ENCODE peak calls at places on chromosome 6, in seven cellular contexts. One of them, this sample, is unnamed.

GRCh38 chr6:1481326-1481725 is 92.0 kb downstream of the FOXF2 start:
- DNase-seq in AG04450: peak
- DNase-seq in SJSA1: peak
- DNase-seq in NCI-H187: no peak
- DNase-seq in NCI-H1417: no peak
- DNase-seq in NCI-H2029 treated with DMSO at 0.1 percent for 48 hours: no peak
- DNase-seq in suprapubic skin: no peak
- DNase-seq in this sample: no peak

GRCh38 chr6:163165155-163165910 is 249.2 kb upstream of the QKI start:
- DNase-seq in suprapubic skin: no peak
- DNase-seq in NCI-H2029 treated with DMSO at 0.1 percent for 48 hours: no peak
- DNase-seq in NCI-H187: no peak
- DNase-seq in AG04450: no peak
- DNase-seq in SJSA1: no peak
- DNase-seq in NCI-H1417: no peak
- DNase-seq in this sample: no peak

GRCh38 chr6:108655840-108656650 is 95.3 kb downstream of the FOXO3 start:
- DNase-seq in NCI-H1417: peak
- DNase-seq in NCI-H2029 treated with DMSO at 0.1 percent for 48 hours: no peak
- DNase-seq in AG04450: peak
- DNase-seq in SJSA1: peak
- DNase-seq in NCI-H187: no peak
- DNase-seq in suprapubic skin: no peak
- DNase-seq in this sample: no peak

GRCh38 chr6:116016846-116017545 is 43.7 kb downstream of the FRK start:
- DNase-seq in AG04450: peak
- DNase-seq in NCI-H187: no peak
- DNase-seq in SJSA1: peak
- DNase-seq in suprapubic skin: no peak
- DNase-seq in NCI-H1417: peak
- DNase-seq in NCI-H2029 treated with DMSO at 0.1 percent for 48 hours: peak
- DNase-seq in this sample: no peak

GRCh38 chr6:158818008-158818579 is 1.1 kb downstream of the EZR start:
- DNase-seq in SJSA1: peak
- DNase-seq in NCI-H187: peak
- DNase-seq in NCI-H1417: peak
- DNase-seq in NCI-H2029 treated with DMSO at 0.1 percent for 48 hours: peak
- DNase-seq in suprapubic skin: peak
- DNase-seq in AG04450: no peak
- DNase-seq in this sample: no peak

GRCh38 chr6:3849681-3850450 is 693 bp downstream of the FAM50B start:
- DNase-seq in NCI-H1417: peak
- DNase-seq in SJSA1: no peak
- DNase-seq in NCI-H2029 treated with DMSO at 0.1 percent for 48 hours: no peak
- DNase-seq in AG04450: no peak
- DNase-seq in NCI-H187: no peak
- DNase-seq in suprapubic skin: peak
- DNase-seq in this sample: no peak

GRCh38 chr6:116015560-116015959 is 45.1 kb downstream of the FRK start:
- DNase-seq in NCI-H2029 treated with DMSO at 0.1 percent for 48 hours: no peak
- DNase-seq in NCI-H1417: no peak
- DNase-seq in SJSA1: no peak
- DNase-seq in NCI-H187: no peak
- DNase-seq in suprapubic skin: no peak
- DNase-seq in AG04450: no peak
- DNase-seq in this sample: no peak

GRCh38 chr6:89146748-89147715 is 1.2 kb downstream of the PM20D2 start:
- DNase-seq in AG04450: no peak
- DNase-seq in NCI-H1417: peak
- DNase-seq in NCI-H2029 treated with DMSO at 0.1 percent for 48 hours: peak
- DNase-seq in NCI-H187: no peak
- DNase-seq in SJSA1: peak
- DNase-seq in suprapubic skin: no peak
- DNase-seq in this sample: no peak

GRCh38 chr6:12371641-12372146 is 81.5 kb downstream of the EDN1 start:
- DNase-seq in SJSA1: no peak
- DNase-seq in AG04450: no peak
- DNase-seq in NCI-H1417: no peak
- DNase-seq in NCI-H2029 treated with DMSO at 0.1 percent for 48 hours: no peak
- DNase-seq in NCI-H187: no peak
- DNase-seq in suprapubic skin: no peak
- DNase-seq in this sample: no peak

GRCh38 chr6:165807249-165807951 is 144.4 kb upstream of the PDE10A start:
- DNase-seq in NCI-H1417: no peak
- DNase-seq in suprapubic skin: no peak
- DNase-seq in NCI-H187: no peak
- DNase-seq in NCI-H2029 treated with DMSO at 0.1 percent for 48 hours: no peak
- DNase-seq in SJSA1: no peak
- DNase-seq in AG04450: no peak
- DNase-seq in this sample: no peak

GRCh38 chr6:121963826-121964225 is 435.6 kb upstream of the HSF2 start:
- DNase-seq in AG04450: no peak
- DNase-seq in NCI-H2029 treated with DMSO at 0.1 percent for 48 hours: no peak
- DNase-seq in suprapubic skin: no peak
- DNase-seq in NCI-H187: no peak
- DNase-seq in NCI-H1417: no peak
- DNase-seq in SJSA1: no peak
- DNase-seq in this sample: no peak

GRCh38 chr6:47698342-47698787 is at the start of gene ADGRF4:
- DNase-seq in NCI-H187: no peak
- DNase-seq in NCI-H1417: no peak
- DNase-seq in SJSA1: no peak
- DNase-seq in suprapubic skin: no peak
- DNase-seq in AG04450: no peak
- DNase-seq in NCI-H2029 treated with DMSO at 0.1 percent for 48 hours: no peak
- DNase-seq in this sample: no peak

GRCh38 chr6:157240960-157241311 is 82.4 kb downstream of the TMEM242 start:
- DNase-seq in AG04450: no peak
- DNase-seq in SJSA1: no peak
- DNase-seq in NCI-H1417: no peak
- DNase-seq in suprapubic skin: no peak
- DNase-seq in NCI-H187: no peak
- DNase-seq in NCI-H2029 treated with DMSO at 0.1 percent for 48 hours: peak
- DNase-seq in this sample: no peak

GRCh38 chr6:113120577-113121285 is 736.4 kb upstream of the MARCKS start:
- DNase-seq in AG04450: no peak
- DNase-seq in SJSA1: peak
- DNase-seq in suprapubic skin: no peak
- DNase-seq in NCI-H2029 treated with DMSO at 0.1 percent for 48 hours: no peak
- DNase-seq in NCI-H1417: no peak
- DNase-seq in NCI-H187: peak
- DNase-seq in this sample: no peak

GRCh38 chr6:12254228-12254627 is 35.9 kb upstream of the EDN1 start:
- DNase-seq in AG04450: no peak
- DNase-seq in SJSA1: no peak
- DNase-seq in NCI-H187: no peak
- DNase-seq in NCI-H2029 treated with DMSO at 0.1 percent for 48 hours: no peak
- DNase-seq in suprapubic skin: no peak
- DNase-seq in NCI-H1417: no peak
- DNase-seq in this sample: no peak

GRCh38 chr6:28478518-28478917 is 35.2 kb upstream of the ZSCAN23 start:
- DNase-seq in NCI-H1417: no peak
- DNase-seq in SJSA1: no peak
- DNase-seq in AG04450: no peak
- DNase-seq in NCI-H2029 treated with DMSO at 0.1 percent for 48 hours: no peak
- DNase-seq in NCI-H187: no peak
- DNase-seq in suprapubic skin: no peak
- DNase-seq in this sample: no peak

GRCh38 chr6:135434095-135434494 is 63.4 kb downstream of the AHI1 start:
- DNase-seq in NCI-H1417: no peak
- DNase-seq in suprapubic skin: no peak
- DNase-seq in NCI-H187: no peak
- DNase-seq in SJSA1: no peak
- DNase-seq in AG04450: no peak
- DNase-seq in NCI-H2029 treated with DMSO at 0.1 percent for 48 hours: no peak
- DNase-seq in this sample: no peak

GRCh38 chr6:46380152-46380807 is 111.0 kb downstream of the RCAN2 start:
- DNase-seq in NCI-H2029 treated with DMSO at 0.1 percent for 48 hours: peak
- DNase-seq in suprapubic skin: no peak
- DNase-seq in AG04450: no peak
- DNase-seq in SJSA1: no peak
- DNase-seq in NCI-H1417: peak
- DNase-seq in NCI-H187: peak
- DNase-seq in this sample: no peak

GRCh38 chr6:90369024-90369519 is 72.4 kb upstream of the BACH2 start:
- DNase-seq in NCI-H2029 treated with DMSO at 0.1 percent for 48 hours: no peak
- DNase-seq in SJSA1: peak
- DNase-seq in NCI-H187: no peak
- DNase-seq in AG04450: peak
- DNase-seq in NCI-H1417: no peak
- DNase-seq in suprapubic skin: peak
- DNase-seq in this sample: peak

GRCh38 chr6:110813813-110814487 is 1.3 kb downstream of the CDK19 start:
- DNase-seq in suprapubic skin: no peak
- DNase-seq in NCI-H2029 treated with DMSO at 0.1 percent for 48 hours: no peak
- DNase-seq in NCI-H187: no peak
- DNase-seq in NCI-H1417: peak
- DNase-seq in SJSA1: no peak
- DNase-seq in AG04450: no peak
- DNase-seq in this sample: no peak

GRCh38 chr6:157288575-157288974 is 34.7 kb downstream of the TMEM242 start:
- DNase-seq in NCI-H1417: no peak
- DNase-seq in NCI-H187: no peak
- DNase-seq in SJSA1: no peak
- DNase-seq in NCI-H2029 treated with DMSO at 0.1 percent for 48 hours: no peak
- DNase-seq in AG04450: no peak
- DNase-seq in suprapubic skin: no peak
- DNase-seq in this sample: no peak

GRCh38 chr6:38080889-38081288 is 261.4 kb downstream of the ZFAND3 start:
- DNase-seq in NCI-H1417: no peak
- DNase-seq in AG04450: no peak
- DNase-seq in suprapubic skin: no peak
- DNase-seq in NCI-H187: no peak
- DNase-seq in SJSA1: no peak
- DNase-seq in NCI-H2029 treated with DMSO at 0.1 percent for 48 hours: no peak
- DNase-seq in this sample: no peak

GRCh38 chr6:152636675-152637421 is at the start of gene SYNE1:
- DNase-seq in NCI-H187: no peak
- DNase-seq in suprapubic skin: peak
- DNase-seq in SJSA1: no peak
- DNase-seq in AG04450: no peak
- DNase-seq in NCI-H1417: peak
- DNase-seq in NCI-H2029 treated with DMSO at 0.1 percent for 48 hours: no peak
- DNase-seq in this sample: no peak

GRCh38 chr6:31396422-31397152 is 6.8 kb upstream of the MICA start:
- DNase-seq in NCI-H2029 treated with DMSO at 0.1 percent for 48 hours: peak
- DNase-seq in SJSA1: peak
- DNase-seq in NCI-H1417: peak
- DNase-seq in suprapubic skin: peak
- DNase-seq in AG04450: peak
- DNase-seq in NCI-H187: peak
- DNase-seq in this sample: peak

GRCh38 chr6:28764014-28764723 is 159.6 kb downstream of the TRIM27 start:
- DNase-seq in suprapubic skin: no peak
- DNase-seq in NCI-H187: no peak
- DNase-seq in SJSA1: no peak
- DNase-seq in AG04450: no peak
- DNase-seq in NCI-H2029 treated with DMSO at 0.1 percent for 48 hours: no peak
- DNase-seq in NCI-H1417: no peak
- DNase-seq in this sample: no peak

GRCh38 chr6:157921685-157922367 is 59.8 kb upstream of the SYNJ2 start:
- DNase-seq in NCI-H1417: no peak
- DNase-seq in suprapubic skin: no peak
- DNase-seq in SJSA1: no peak
- DNase-seq in NCI-H187: no peak
- DNase-seq in NCI-H2029 treated with DMSO at 0.1 percent for 48 hours: no peak
- DNase-seq in AG04450: peak
- DNase-seq in this sample: no peak

GRCh38 chr6:163793584-163793983 is 379.1 kb downstream of the QKI start:
- DNase-seq in AG04450: no peak
- DNase-seq in NCI-H2029 treated with DMSO at 0.1 percent for 48 hours: no peak
- DNase-seq in NCI-H1417: no peak
- DNase-seq in suprapubic skin: no peak
- DNase-seq in NCI-H187: no peak
- DNase-seq in SJSA1: peak
- DNase-seq in this sample: no peak

GRCh38 chr6:151493495-151494234 is at the start of gene CCDC170:
- DNase-seq in NCI-H187: no peak
- DNase-seq in AG04450: no peak
- DNase-seq in NCI-H2029 treated with DMSO at 0.1 percent for 48 hours: no peak
- DNase-seq in suprapubic skin: no peak
- DNase-seq in NCI-H1417: peak
- DNase-seq in SJSA1: peak
- DNase-seq in this sample: no peak

GRCh38 chr6:15929685-15930084 is 199.2 kb upstream of the MYLIP start:
- DNase-seq in NCI-H1417: peak
- DNase-seq in SJSA1: no peak
- DNase-seq in suprapubic skin: no peak
- DNase-seq in NCI-H2029 treated with DMSO at 0.1 percent for 48 hours: no peak
- DNase-seq in NCI-H187: no peak
- DNase-seq in AG04450: no peak
- DNase-seq in this sample: no peak

GRCh38 chr6:120108061-120108795 is 758.7 kb upstream of the MAN1A1 start:
- DNase-seq in NCI-H1417: no peak
- DNase-seq in NCI-H2029 treated with DMSO at 0.1 percent for 48 hours: no peak
- DNase-seq in AG04450: no peak
- DNase-seq in SJSA1: no peak
- DNase-seq in suprapubic skin: no peak
- DNase-seq in NCI-H187: no peak
- DNase-seq in this sample: no peak

GRCh38 chr6:45969883-45970282 is 45.8 kb downstream of the CLIC5 start:
- DNase-seq in NCI-H1417: no peak
- DNase-seq in NCI-H2029 treated with DMSO at 0.1 percent for 48 hours: no peak
- DNase-seq in NCI-H187: no peak
- DNase-seq in suprapubic skin: no peak
- DNase-seq in SJSA1: no peak
- DNase-seq in AG04450: no peak
- DNase-seq in this sample: no peak

GRCh38 chr6:106165885-106166485 is 79.8 kb downstream of the PRDM1 start:
- DNase-seq in AG04450: peak
- DNase-seq in suprapubic skin: no peak
- DNase-seq in NCI-H1417: peak
- DNase-seq in NCI-H2029 treated with DMSO at 0.1 percent for 48 hours: peak
- DNase-seq in SJSA1: no peak
- DNase-seq in NCI-H187: no peak
- DNase-seq in this sample: no peak

GRCh38 chr6:162750776-162751175 is 23.0 kb downstream of the PACRG start:
- DNase-seq in NCI-H1417: no peak
- DNase-seq in AG04450: no peak
- DNase-seq in SJSA1: no peak
- DNase-seq in suprapubic skin: no peak
- DNase-seq in NCI-H2029 treated with DMSO at 0.1 percent for 48 hours: no peak
- DNase-seq in NCI-H187: no peak
- DNase-seq in this sample: no peak